ENCODE peak calls at places on chromosomes 16 and 17, in four cellular contexts. F, K, Y and V are unnamed samples. For H3K4me1 and H3K27me3, the result is how much of the 10 kb centered on the place peaks cover.

GRCh38 chr17:42878123-42878880 is 22.3 kb upstream of the G6PC1 start:
- DNase-seq in F (no peak), K (peak), Y (no peak), V (no peak)

GRCh38 chr16:62201911-62202310 is 165.7 kb upstream of the CDH8 start:
- DNase-seq in F (no peak), K (no peak), Y (no peak), V (no peak)

GRCh38 chr16:69424053-69424934 is at the start of gene CYB5B:
- DNase-seq in F (peak), K (peak), Y (peak), V (peak)

GRCh38 chr16:1978476-1979120 is 2.7 kb downstream of the NOXO1 start:
- DNase-seq in F (no peak), K (no peak), Y (no peak), V (no peak)

GRCh38 chr17:48541574-48542113 is 3.3 kb downstream of the HOXB2 start:
- DNase-seq in F (peak), K (no peak), Y (peak), V (no peak)

GRCh38 chr17:32783602-32784001 is 93.3 kb downstream of the MYO1D start:
- DNase-seq in F (peak), K (no peak), Y (peak), V (peak)

GRCh38 chr16:25693621-25694020 is 1.9 kb downstream of the HS3ST4 start:
- DNase-seq in F (no peak), K (no peak), Y (no peak), V (no peak)

GRCh38 chr16:27867122-27868110 is 196.1 kb downstream of the GSG1L start:
- DNase-seq in F (peak), K (peak), Y (peak), V (peak)

GRCh38 chr17:70187383-70187782 is 18.1 kb downstream of the KCNJ2 start:
- DNase-seq in F (no peak), K (no peak), Y (peak), V (peak)

GRCh38 chr16:78230832-78231231 is 131.4 kb downstream of the WWOX start:
- DNase-seq in F (peak), K (no peak), Y (peak), V (no peak)

GRCh38 chr16:48353565-48354163 is 31.5 kb downstream of the SIAH1 start:
- DNase-seq in F (peak), K (peak), Y (peak), V (peak)

GRCh38 chr16:30924086-30924714 is 828 bp downstream of the FBXL19 start:
- DNase-seq in F (no peak), K (no peak), Y (no peak), V (no peak)

GRCh38 chr16:66988197-66988788 is at the start of gene CES4A:
- DNase-seq in F (peak), K (no peak), Y (peak), V (peak)

GRCh38 chr17:59837362-59838195 is 55.2 kb downstream of the TUBD1 start:
- DNase-seq in F (peak), K (peak), Y (peak), V (peak)

GRCh38 chr17:67051837-67052236 is 7.5 kb downstream of the CACNG1 start:
- DNase-seq in F (no peak), K (no peak), Y (no peak), V (no peak)

GRCh38 chr16:1494129-1494640 is 1.0 kb downstream of the TELO2 start:
- DNase-seq in F (peak), K (no peak), Y (peak), V (no peak)

GRCh38 chr17:51672058-51672457 is 411.7 kb downstream of the UTP18 start:
- DNase-seq in F (no peak), K (no peak), Y (no peak), V (no peak)

GRCh38 chr17:18039535-18040286 is 503 bp downstream of the GID4 start:
- DNase-seq in F (peak), K (peak), Y (no peak), V (peak)

GRCh38 chr16:67445913-67446907 is 15.3 kb downstream of the HSD11B2 start:
- DNase-seq in F (peak), K (peak), Y (no peak), V (no peak)

GRCh38 chr16:81863630-81864352 is 84.7 kb downstream of the PLCG2 start:
- DNase-seq in F (no peak), K (no peak), Y (no peak), V (no peak)

GRCh38 chr17:72022328-72022727 is 98.5 kb upstream of the SOX9 start:
- DNase-seq in F (no peak), K (no peak), Y (no peak), V (no peak)

GRCh38 chr17:17439971-17440843 is 36.6 kb upstream of the MED9 start:
- DNase-seq in F (peak), K (peak), Y (peak), V (no peak)

GRCh38 chr17:53150101-53150698 is 672.5 kb upstream of the KIF2B start:
- DNase-seq in F (peak), K (no peak), Y (no peak), V (no peak)

GRCh38 chr17:80431246-80432195 is 16.6 kb downstream of the ENDOV start:
- DNase-seq in F (no peak), K (no peak), Y (no peak), V (no peak)

GRCh38 chr16:67245189-67245585 is 2.1 kb downstream of the FHOD1 start:
- DNase-seq in F (no peak), K (no peak), Y (no peak), V (no peak)

GRCh38 chr16:19210968-19211367 is 42.9 kb downstream of the SYT17 start:
- DNase-seq in F (no peak), K (no peak), Y (no peak), V (no peak)

GRCh38 chr17:47949197-47949759 is 7.9 kb downstream of the PNPO start:
- DNase-seq in F (peak), K (peak), Y (peak), V (no peak)

GRCh38 chr16:2968738-2969544 is at the start of gene PAQR4:
- DNase-seq in F (peak), K (peak), Y (peak), V (peak)

GRCh38 chr17:37770631-37771518 is 26.0 kb upstream of the HNF1B start:
- DNase-seq in F (peak), K (peak), Y (peak), V (peak)

GRCh38 chr17:17393976-17394375 is 82.8 kb upstream of the MED9 start:
- DNase-seq in F (no peak), K (no peak), Y (no peak), V (no peak)

GRCh38 chr16:55386534-55387296 is 62.7 kb downstream of the IRX6 start:
- DNase-seq in F (no peak), K (no peak), Y (no peak), V (peak)

GRCh38 chr17:44496815-44497214 is 6.4 kb downstream of the GPATCH8 start:
- DNase-seq in F (no peak), K (no peak), Y (no peak), V (no peak)

GRCh38 chr17:36934759-36935630 is 2.3 kb upstream of the LHX1 start:
- DNase-seq in F (peak), K (no peak), Y (no peak), V (no peak)

GRCh38 chr17:14373587-14374259 is 72.8 kb downstream of the HS3ST3B1 start:
- DNase-seq in F (peak), K (no peak), Y (peak), V (peak)

GRCh38 chr17:45640141-45640850 is 143.8 kb upstream of the CRHR1 start:
- DNase-seq in F (peak), K (peak), Y (peak), V (peak)

GRCh38 chr16:55622930-55623561 is 32.7 kb upstream of the SLC6A2 start:
- DNase-seq in F (no peak), K (no peak), Y (no peak), V (no peak)

GRCh38 chr17:69567130-69567529 is 152.6 kb downstream of the MAP2K6 start:
- DNase-seq in F (peak), K (no peak), Y (peak), V (no peak)

GRCh38 chr17:77404812-77405581 is 264.2 kb downstream of the SEC14L1 start:
- DNase-seq in F (peak), K (no peak), Y (peak), V (peak)

GRCh38 chr17:1769826-1770477 is 8.1 kb downstream of the SERPINF1 start:
- DNase-seq in F (no peak), K (no peak), Y (no peak), V (peak)

GRCh38 chr17:76271669-76272540 is 6.8 kb downstream of the UBALD2 start:
- DNase-seq in F (peak), K (peak), Y (no peak), V (no peak)
- H3K4me1 ChIP-seq in F (under half), K (under half), Y (under half), V (under half)

DNA sequence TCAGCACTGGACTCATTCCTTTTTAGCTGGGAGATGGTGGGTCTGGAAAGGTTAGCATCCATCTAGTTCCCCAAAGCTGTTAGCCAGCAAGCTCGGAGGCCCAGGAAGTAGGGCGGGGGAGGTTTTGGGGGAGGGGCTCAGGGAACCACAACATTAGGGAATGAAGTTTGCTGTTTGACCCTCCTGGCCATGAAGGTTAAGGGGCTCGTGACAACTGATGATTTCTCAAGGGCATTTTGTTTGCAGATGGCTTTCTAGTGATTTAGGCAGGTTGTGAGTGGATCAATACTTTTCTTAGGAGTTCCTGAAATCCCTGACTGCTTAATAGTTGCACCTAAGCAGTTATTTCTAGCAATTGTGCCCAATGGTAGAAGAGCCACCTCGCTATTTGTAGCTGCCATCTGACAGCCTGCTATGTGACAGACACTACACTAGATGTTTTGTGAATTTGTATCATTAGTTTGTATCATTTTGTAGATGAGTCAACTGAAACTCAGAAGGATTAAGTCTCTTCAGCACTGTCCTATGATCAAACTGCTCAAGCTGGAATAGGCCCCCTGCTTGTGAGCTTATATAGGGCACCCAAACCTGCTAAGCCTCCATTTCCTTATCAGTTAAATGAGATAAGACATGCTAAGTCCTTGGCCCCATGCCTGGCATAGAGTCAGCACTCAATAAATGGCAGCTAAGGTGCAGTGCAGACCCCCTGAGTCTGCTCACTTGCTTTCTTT is 146.4 kb downstream of the IRX3 start:
- DNase-seq in F (peak), K (no peak), Y (peak), V (no peak)
- TF ChIP-seq CTCF in F (peak), K (no peak), Y (no peak), V (peak)

DNA sequence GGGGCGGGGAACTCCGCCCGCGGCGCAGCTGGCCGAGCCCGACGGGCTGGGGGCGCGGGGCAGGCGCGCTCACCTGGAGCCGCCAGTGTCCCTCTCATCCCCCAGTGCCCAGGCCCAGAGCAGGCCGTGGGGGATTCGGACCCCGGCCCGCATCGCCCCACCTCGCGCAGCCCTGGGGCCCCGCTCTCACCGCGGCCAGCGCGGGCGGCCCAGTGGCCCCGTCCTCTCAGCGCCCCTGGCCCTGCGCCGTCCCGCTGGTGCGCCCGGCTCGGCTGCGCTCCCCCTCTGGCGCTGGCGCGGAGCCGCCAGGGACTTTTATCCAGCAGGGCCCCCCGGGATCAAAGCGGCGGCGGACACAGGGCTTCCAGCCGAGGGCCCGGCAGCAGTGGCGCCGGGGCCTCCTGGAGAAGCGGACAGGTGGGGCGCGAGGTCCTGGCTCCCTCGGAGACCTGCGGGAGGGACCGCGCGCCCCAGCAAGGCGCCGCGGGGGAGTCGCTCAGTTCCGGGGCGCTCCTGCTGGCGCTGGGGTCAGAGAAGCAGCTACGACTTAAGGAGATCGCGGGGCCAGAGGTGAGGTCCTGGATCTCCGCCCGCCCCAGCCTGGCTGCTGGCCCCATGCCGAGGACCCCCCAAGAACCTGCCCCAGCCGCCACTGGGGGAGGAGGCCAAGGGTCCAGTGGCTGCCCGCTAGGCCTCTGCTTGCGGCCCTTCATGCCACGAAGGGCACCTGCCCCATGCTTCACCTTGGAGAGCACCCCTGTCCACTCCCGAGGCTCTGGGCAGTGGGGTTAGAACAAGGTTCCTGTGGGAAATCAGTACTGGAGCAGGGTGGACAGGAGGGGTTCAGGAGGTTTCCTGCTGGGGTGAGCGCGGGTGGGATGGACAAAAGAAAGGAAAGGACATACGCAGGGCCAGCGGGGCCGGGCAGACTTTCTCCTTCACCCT is 839 bp upstream of the NOTUM start:
- DNase-seq in F (no peak), K (no peak), Y (no peak), V (no peak)
- H3K27me3 ChIP-seq in F (half or more), K (under half), Y (half or more), V (half or more)

GRCh38 chr16:86027366-86028126 is 128.6 kb downstream of the IRF8 start:
- DNase-seq in F (no peak), K (no peak), Y (no peak), V (no peak)

GRCh38 chr16:86029131-86029741 is 130.3 kb downstream of the IRF8 start:
- DNase-seq in F (peak), K (no peak), Y (peak), V (no peak)

GRCh38 chr16:86031141-86031678 is 132.2 kb downstream of the IRF8 start:
- DNase-seq in F (no peak), K (no peak), Y (no peak), V (no peak)

GRCh38 chr16:86033016-86033474 is 134.1 kb downstream of the IRF8 start:
- DNase-seq in F (peak), K (no peak), Y (no peak), V (no peak)

GRCh38 chr16:86030116-86030515 is 131.2 kb downstream of the IRF8 start:
- DNase-seq in F (no peak), K (no peak), Y (no peak), V (no peak)
- H3K4me1 ChIP-seq in F (under half), K (under half), Y (under half), V (under half)